ENCODE peak calls at places on chromosomes 16 and 17, in seven cellular contexts. Z is cardiac fibroblast; Y is GM13977; I is nephron progenitor cell; D is colonic mucosa; T is A549; K is CD4-positive, alpha-beta T cell. J is an unnamed sample.

GRCh38 chr17:83057793-83058477 is 21.5 kb upstream of the METRNL start:
- DNase-seq in Z (no peak), Y (no peak), I (no peak), D (no peak), T (no peak), K (no peak), J (no peak)

GRCh38 chr17:7780736-7781135 is 53.3 kb upstream of the KDM6B start:
- DNase-seq in Z (no peak), Y (no peak), I (no peak), D (no peak), T (no peak), K (no peak), J (no peak)

GRCh38 chr17:80524150-80524712 is 20.4 kb upstream of the RPTOR start:
- DNase-seq in Z (no peak), Y (no peak), I (no peak), D (no peak), T (no peak), K (no peak), J (no peak)

GRCh38 chr16:3718019-3718391 is 681 bp upstream of the TRAP1 start:
- DNase-seq in Z (no peak), Y (no peak), I (no peak), D (no peak), T (no peak), K (no peak), J (no peak)

GRCh38 chr17:73126716-73127473 is 34.4 kb upstream of the SLC39A11 start:
- DNase-seq in Z (no peak), Y (no peak), I (no peak), D (no peak), T (no peak), K (no peak), J (no peak)

GRCh38 chr17:42365136-42365535 is 23.1 kb downstream of the STAT3 start:
- DNase-seq in Z (peak), Y (no peak), I (no peak), D (no peak), T (no peak), K (no peak), J (no peak)

GRCh38 chr17:45222273-45222993 is 748 bp downstream of the FMNL1 start:
- DNase-seq in Z (no peak), Y (no peak), I (no peak), D (peak), T (no peak), K (peak), J (no peak)

GRCh38 chr16:35711958-35712357 is 2252.5 kb downstream of the TP53TG3F start:
- DNase-seq in Z (no peak), Y (no peak), I (no peak), D (no peak), T (no peak), K (no peak), J (no peak)

GRCh38 chr16:88782454-88783390 is 2.3 kb downstream of the PIEZO1 start:
- DNase-seq in Z (peak), Y (no peak), I (peak), D (no peak), T (no peak), K (peak), J (no peak)

GRCh38 chr16:8634991-8635736 is 13.7 kb downstream of the METTL22 start:
- DNase-seq in Z (peak), Y (no peak), I (peak), D (no peak), T (peak), K (no peak), J (no peak)

GRCh38 chr16:78505544-78506371 is 406.3 kb downstream of the WWOX start:
- DNase-seq in Z (peak), Y (no peak), I (no peak), D (peak), T (no peak), K (no peak), J (no peak)

GRCh38 chr16:12210925-12211869 is 234.7 kb downstream of the SNX29 start:
- DNase-seq in Z (no peak), Y (no peak), I (no peak), D (no peak), T (no peak), K (no peak), J (no peak)

GRCh38 chr17:44758414-44759095 is at the start of gene ADAM11:
- DNase-seq in Z (no peak), Y (peak), I (peak), D (no peak), T (peak), K (no peak), J (no peak)

GRCh38 chr17:82232322-82232785 is 3.5 kb downstream of the SLC16A3 start:
- DNase-seq in Z (no peak), Y (no peak), I (no peak), D (no peak), T (no peak), K (no peak), J (no peak)

GRCh38 chr17:82400206-82400605 is 17.9 kb upstream of the HEXD start:
- DNase-seq in Z (no peak), Y (no peak), I (no peak), D (no peak), T (no peak), K (no peak), J (no peak)

GRCh38 chr16:71441348-71441781 is 489 bp downstream of the TLE7 start:
- DNase-seq in Z (no peak), Y (peak), I (no peak), D (no peak), T (no peak), K (peak), J (no peak)

GRCh38 chr17:14157822-14158221 is 78.8 kb downstream of the CDRT15 start:
- DNase-seq in Z (no peak), Y (no peak), I (no peak), D (no peak), T (no peak), K (no peak), J (no peak)

GRCh38 chr17:6670999-6671398 is 19.4 kb downstream of the C17orf100 start:
- DNase-seq in Z (no peak), Y (no peak), I (no peak), D (no peak), T (no peak), K (no peak), J (no peak)

GRCh38 chr17:2814499-2815341 is 18.5 kb downstream of the RAP1GAP2 start:
- DNase-seq in Z (no peak), Y (peak), I (no peak), D (peak), T (no peak), K (peak), J (peak)

GRCh38 chr17:13594310-13594709 is 7.4 kb downstream of the HS3ST3A1 start:
- DNase-seq in Z (no peak), Y (no peak), I (no peak), D (no peak), T (no peak), K (no peak), J (no peak)

GRCh38 chr17:50219345-50219744 is 17.9 kb upstream of the COL1A1 start:
- DNase-seq in Z (peak), Y (peak), I (no peak), D (no peak), T (peak), K (no peak), J (no peak)

GRCh38 chr17:66426397-66427033 is 124.1 kb downstream of the PRKCA start:
- DNase-seq in Z (peak), Y (peak), I (no peak), D (peak), T (no peak), K (peak), J (peak)

GRCh38 chr17:45964634-45965033 is 34.4 kb upstream of the STH start:
- DNase-seq in Z (no peak), Y (no peak), I (no peak), D (no peak), T (no peak), K (no peak), J (no peak)

GRCh38 chr17:34542700-34543336 is 36.6 kb upstream of the TMEM132E start:
- DNase-seq in Z (peak), Y (peak), I (peak), D (peak), T (peak), K (peak), J (peak)

GRCh38 chr16:55725055-55725777 is 69.4 kb downstream of the SLC6A2 start:
- DNase-seq in Z (no peak), Y (no peak), I (no peak), D (no peak), T (no peak), K (no peak), J (no peak)

GRCh38 chr17:17730250-17730935 is 49.1 kb downstream of the RAI1 start:
- DNase-seq in Z (no peak), Y (no peak), I (no peak), D (no peak), T (no peak), K (no peak), J (no peak)

GRCh38 chr16:1123525-1124230 is 27.6 kb upstream of the C1QTNF8 start:
- DNase-seq in Z (no peak), Y (no peak), I (no peak), D (no peak), T (no peak), K (no peak), J (no peak)

GRCh38 chr16:88556294-88556988 is 13.8 kb upstream of the ZC3H18 start:
- DNase-seq in Z (no peak), Y (no peak), I (no peak), D (no peak), T (no peak), K (no peak), J (no peak)

GRCh38 chr16:3147046-3147756 is 12.4 kb downstream of the ZNF213 start:
- DNase-seq in Z (no peak), Y (no peak), I (no peak), D (no peak), T (no peak), K (no peak), J (no peak)

GRCh38 chr17:2712300-2713043 is 908 bp upstream of the CLUH start:
- DNase-seq in Z (no peak), Y (no peak), I (no peak), D (no peak), T (no peak), K (no peak), J (no peak)

GRCh38 chr16:17773698-17774101 is 302.9 kb upstream of the XYLT1 start:
- DNase-seq in Z (peak), Y (no peak), I (no peak), D (no peak), T (no peak), K (no peak), J (no peak)

GRCh38 chr17:67532326-67532871 is 155.3 kb downstream of the PITPNC1 start:
- DNase-seq in Z (no peak), Y (no peak), I (no peak), D (no peak), T (no peak), K (no peak), J (no peak)

GRCh38 chr17:28741358-28742349 is 2.2 kb upstream of the TRAF4 start:
- DNase-seq in Z (no peak), Y (no peak), I (no peak), D (peak), T (no peak), K (no peak), J (peak)

GRCh38 chr17:71667661-71668060 is 453.2 kb upstream of the SOX9 start:
- DNase-seq in Z (no peak), Y (no peak), I (no peak), D (no peak), T (no peak), K (no peak), J (no peak)

GRCh38 chr16:55437627-55438026 is 41.4 kb upstream of the MMP2 start:
- DNase-seq in Z (peak), Y (peak), I (no peak), D (no peak), T (no peak), K (no peak), J (no peak)

GRCh38 chr17:32355649-32356377 is 5.9 kb downstream of the ZNF207 start:
- DNase-seq in Z (no peak), Y (no peak), I (no peak), D (no peak), T (no peak), K (no peak), J (no peak)

GRCh38 chr17:81961087-81961514 is at the start of gene NOTUM:
- DNase-seq in Z (no peak), Y (no peak), I (peak), D (no peak), T (peak), K (no peak), J (no peak)

GRCh38 chr16:30421010-30421409 is 8.8 kb downstream of the DCTPP1 start:
- DNase-seq in Z (no peak), Y (no peak), I (no peak), D (no peak), T (no peak), K (no peak), J (no peak)

GRCh38 chr16:30416624-30417298 is 9.4 kb downstream of the ZNF771 start:
- DNase-seq in Z (no peak), Y (no peak), I (no peak), D (no peak), T (no peak), K (no peak), J (no peak)

GRCh38 chr16:30418350-30419181 is 11.2 kb downstream of the ZNF771 start:
- DNase-seq in Z (no peak), Y (no peak), I (no peak), D (peak), T (no peak), K (no peak), J (no peak)

GRCh38 chr16:30416047-30416603 is 8.7 kb downstream of the ZNF771 start:
- DNase-seq in Z (no peak), Y (no peak), I (no peak), D (no peak), T (no peak), K (no peak), J (no peak)

DNA sequence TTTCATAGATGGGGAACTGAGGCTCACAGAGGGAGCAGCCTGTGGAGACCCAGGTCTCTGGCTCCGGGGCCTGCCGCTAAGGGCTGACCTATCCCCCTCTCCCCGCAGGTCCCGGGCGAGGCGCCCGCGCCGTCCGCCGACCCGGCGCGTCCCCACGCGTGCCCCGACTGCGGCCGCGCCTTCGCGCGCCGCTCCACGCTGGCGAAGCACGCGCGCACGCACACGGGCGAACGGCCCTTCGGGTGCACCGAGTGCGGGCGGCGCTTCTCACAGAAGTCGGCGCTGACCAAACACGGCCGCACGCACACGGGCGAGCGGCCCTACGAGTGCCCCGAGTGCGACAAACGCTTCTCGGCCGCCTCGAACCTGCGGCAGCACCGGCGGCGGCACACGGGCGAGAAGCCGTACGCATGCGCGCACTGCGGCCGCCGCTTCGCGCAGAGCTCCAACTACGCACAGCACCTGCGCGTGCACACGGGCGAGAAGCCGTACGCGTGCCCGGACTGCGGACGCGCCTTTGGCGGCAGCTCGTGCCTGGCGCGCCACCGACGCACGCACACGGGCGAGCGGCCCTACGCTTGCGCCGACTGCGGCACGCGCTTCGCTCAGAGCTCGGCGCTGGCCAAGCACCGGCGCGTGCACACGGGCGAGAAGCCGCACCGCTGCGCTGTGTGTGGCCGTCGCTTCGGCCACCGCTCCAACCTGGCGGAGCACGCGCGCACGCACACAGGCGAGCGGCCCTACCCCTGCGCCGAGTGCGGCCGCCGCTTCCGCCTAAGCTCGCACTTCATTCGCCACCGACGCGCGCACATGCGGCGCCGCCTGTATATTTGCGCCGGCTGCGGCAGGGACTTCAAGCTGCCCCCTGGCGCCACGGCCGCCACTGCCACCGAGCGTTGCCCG is 10.3 kb downstream of the ZNF771 start:
- DNase-seq in Z (peak), Y (peak), I (peak), D (peak), T (peak), K (peak), J (peak)
- TF ChIP-seq CTCF in Z (no peak), Y (peak), I (no peak), D (no peak), T (peak), K (no peak), J (no peak)

GRCh38 chr17:37737971-37738370 is 6.9 kb downstream of the HNF1B start:
- DNase-seq in Z (peak), Y (no peak), I (no peak), D (no peak), T (no peak), K (no peak), J (no peak)

GRCh38 chr17:37736428-37736827 is 8.4 kb downstream of the HNF1B start:
- DNase-seq in Z (no peak), Y (no peak), I (no peak), D (no peak), T (no peak), K (no peak), J (no peak)

GRCh38 chr17:37740861-37741260 is 4.0 kb downstream of the HNF1B start:
- DNase-seq in Z (no peak), Y (no peak), I (no peak), D (no peak), T (no peak), K (no peak), J (no peak)

GRCh38 chr17:37735165-37735564 is 9.7 kb downstream of the HNF1B start:
- DNase-seq in Z (no peak), Y (no peak), I (no peak), D (no peak), T (no peak), K (no peak), J (no peak)

DNA sequence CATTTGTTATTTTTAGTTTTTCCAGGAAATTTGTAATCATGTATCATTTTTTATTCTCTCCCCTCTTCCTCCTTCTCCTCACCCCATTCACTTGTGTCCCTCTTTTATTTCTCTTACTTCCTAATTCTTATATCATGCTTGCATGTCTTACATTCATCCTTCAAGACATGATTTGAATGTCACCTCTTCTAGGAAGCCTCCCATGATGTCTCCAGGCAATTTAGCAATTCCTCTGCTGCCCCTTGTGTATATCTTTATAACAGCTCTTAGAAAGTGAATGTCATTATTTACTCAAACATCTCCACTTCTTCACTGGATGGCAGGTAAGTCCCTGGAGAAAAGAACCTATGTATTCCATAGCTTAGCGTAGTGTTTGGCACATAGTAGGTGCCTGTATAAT is 7.8 kb downstream of the HNF1B start:
- DNase-seq in Z (peak), Y (no peak), I (no peak), D (no peak), T (peak), K (no peak), J (no peak)
- TF ChIP-seq CTCF in Z (no peak), Y (no peak), I (no peak), D (no peak), T (peak), K (no peak), J (peak)

GRCh38 chr16:64627288-64627687 is 494.6 kb downstream of the CDH11 start:
- DNase-seq in Z (peak), Y (no peak), I (no peak), D (no peak), T (no peak), K (no peak), J (no peak)
- TF ChIP-seq CTCF in Z (peak), Y (no peak), I (no peak), D (no peak), T (no peak), K (no peak), J (no peak)

GRCh38 chr16:66120656-66121055 is 245.8 kb upstream of the CDH5 start:
- DNase-seq in Z (no peak), Y (no peak), I (no peak), D (no peak), T (no peak), K (no peak), J (no peak)

GRCh38 chr16:66109677-66110076 is 256.8 kb upstream of the CDH5 start:
- DNase-seq in Z (no peak), Y (no peak), I (no peak), D (no peak), T (no peak), K (no peak), J (no peak)

GRCh38 chr16:66116163-66116792 is 250.2 kb upstream of the CDH5 start:
- DNase-seq in Z (peak), Y (no peak), I (no peak), D (no peak), T (no peak), K (no peak), J (no peak)

GRCh38 chr16:66115373-66115772 is 251.1 kb upstream of the CDH5 start:
- DNase-seq in Z (no peak), Y (no peak), I (no peak), D (no peak), T (no peak), K (no peak), J (no peak)
- TF ChIP-seq CTCF in Z (no peak), Y (no peak), I (no peak), D (no peak), T (no peak), K (no peak), J (peak)

GRCh38 chr16:30054451-30054850 is 11.1 kb upstream of the ALDOA start:
- DNase-seq in Z (no peak), Y (no peak), I (no peak), D (no peak), T (no peak), K (no peak), J (no peak)

GRCh38 chr16:30052671-30053372 is 12.7 kb upstream of the ALDOA start:
- DNase-seq in Z (peak), Y (peak), I (peak), D (peak), T (peak), K (peak), J (peak)

GRCh38 chr16:30053376-30054015 is 12.1 kb upstream of the ALDOA start:
- DNase-seq in Z (peak), Y (no peak), I (peak), D (no peak), T (no peak), K (no peak), J (no peak)

GRCh38 chr16:30051518-30051917 is 14.0 kb upstream of the ALDOA start:
- DNase-seq in Z (peak), Y (no peak), I (no peak), D (no peak), T (no peak), K (no peak), J (no peak)

GRCh38 chr16:30054959-30055553 is 10.5 kb upstream of the ALDOA start:
- DNase-seq in Z (no peak), Y (peak), I (peak), D (peak), T (peak), K (peak), J (no peak)
- TF ChIP-seq CTCF in Z (peak), Y (peak), I (peak), D (peak), T (peak), K (peak), J (peak)

J was measured in GM12864.